ENCODE peak calls at places on chromosomes 2 and 18, in seven cellular contexts. One of them, this sample, is unnamed.

GRCh38 chr2:96225016-96225533 is 16.4 kb upstream of the STARD7 start:
- DNase-seq in fibroblast of pulmonary artery: no peak
- DNase-seq in B cell: peak
- DNase-seq in endothelial cell of umbilical vein: no peak
- DNase-seq in GM12878: peak
- DNase-seq in heart right ventricle: no peak
- DNase-seq in heart left ventricle: no peak
- DNase-seq in this sample: no peak

GRCh38 chr2:12718662-12719399 is 2.1 kb downstream of the TRIB2 start:
- DNase-seq in B cell: peak
- DNase-seq in endothelial cell of umbilical vein: peak
- DNase-seq in heart right ventricle: no peak
- DNase-seq in fibroblast of pulmonary artery: peak
- DNase-seq in GM12878: no peak
- DNase-seq in heart left ventricle: no peak
- DNase-seq in this sample: no peak

GRCh38 chr2:181876614-181877063 is 14.9 kb upstream of the ITPRID2 start:
- DNase-seq in endothelial cell of umbilical vein: peak
- DNase-seq in GM12878: no peak
- DNase-seq in fibroblast of pulmonary artery: peak
- DNase-seq in heart right ventricle: no peak
- DNase-seq in heart left ventricle: no peak
- DNase-seq in B cell: no peak
- DNase-seq in this sample: no peak

GRCh38 chr2:40412456-40412855 is 39.4 kb downstream of the SLC8A1 start:
- DNase-seq in fibroblast of pulmonary artery: no peak
- DNase-seq in B cell: no peak
- DNase-seq in GM12878: no peak
- DNase-seq in heart right ventricle: no peak
- DNase-seq in endothelial cell of umbilical vein: no peak
- DNase-seq in heart left ventricle: no peak
- DNase-seq in this sample: no peak

GRCh38 chr18:70249118-70249517 is 39.7 kb upstream of the SOCS6 start:
- DNase-seq in fibroblast of pulmonary artery: no peak
- DNase-seq in endothelial cell of umbilical vein: no peak
- DNase-seq in B cell: no peak
- DNase-seq in GM12878: no peak
- DNase-seq in heart left ventricle: no peak
- DNase-seq in heart right ventricle: no peak
- DNase-seq in this sample: no peak

GRCh38 chr2:71313-72035 is 25.2 kb upstream of the FAM110C start:
- DNase-seq in endothelial cell of umbilical vein: no peak
- DNase-seq in B cell: no peak
- DNase-seq in fibroblast of pulmonary artery: no peak
- DNase-seq in GM12878: no peak
- DNase-seq in heart left ventricle: no peak
- DNase-seq in heart right ventricle: no peak
- DNase-seq in this sample: no peak

GRCh38 chr2:2563309-2563860 is 232.3 kb upstream of the MYT1L start:
- DNase-seq in heart right ventricle: no peak
- DNase-seq in heart left ventricle: no peak
- DNase-seq in B cell: no peak
- DNase-seq in GM12878: no peak
- DNase-seq in endothelial cell of umbilical vein: no peak
- DNase-seq in fibroblast of pulmonary artery: no peak
- DNase-seq in this sample: no peak

GRCh38 chr2:135657806-135658582 is 83.7 kb upstream of the UBXN4 start:
- DNase-seq in heart right ventricle: no peak
- DNase-seq in B cell: no peak
- DNase-seq in heart left ventricle: no peak
- DNase-seq in fibroblast of pulmonary artery: no peak
- DNase-seq in GM12878: peak
- DNase-seq in endothelial cell of umbilical vein: no peak
- DNase-seq in this sample: no peak

GRCh38 chr18:55641501-55641900 is 53.5 kb upstream of the TCF4 start:
- DNase-seq in endothelial cell of umbilical vein: no peak
- DNase-seq in B cell: no peak
- DNase-seq in heart right ventricle: no peak
- DNase-seq in fibroblast of pulmonary artery: peak
- DNase-seq in GM12878: no peak
- DNase-seq in heart left ventricle: no peak
- DNase-seq in this sample: no peak

DNA sequence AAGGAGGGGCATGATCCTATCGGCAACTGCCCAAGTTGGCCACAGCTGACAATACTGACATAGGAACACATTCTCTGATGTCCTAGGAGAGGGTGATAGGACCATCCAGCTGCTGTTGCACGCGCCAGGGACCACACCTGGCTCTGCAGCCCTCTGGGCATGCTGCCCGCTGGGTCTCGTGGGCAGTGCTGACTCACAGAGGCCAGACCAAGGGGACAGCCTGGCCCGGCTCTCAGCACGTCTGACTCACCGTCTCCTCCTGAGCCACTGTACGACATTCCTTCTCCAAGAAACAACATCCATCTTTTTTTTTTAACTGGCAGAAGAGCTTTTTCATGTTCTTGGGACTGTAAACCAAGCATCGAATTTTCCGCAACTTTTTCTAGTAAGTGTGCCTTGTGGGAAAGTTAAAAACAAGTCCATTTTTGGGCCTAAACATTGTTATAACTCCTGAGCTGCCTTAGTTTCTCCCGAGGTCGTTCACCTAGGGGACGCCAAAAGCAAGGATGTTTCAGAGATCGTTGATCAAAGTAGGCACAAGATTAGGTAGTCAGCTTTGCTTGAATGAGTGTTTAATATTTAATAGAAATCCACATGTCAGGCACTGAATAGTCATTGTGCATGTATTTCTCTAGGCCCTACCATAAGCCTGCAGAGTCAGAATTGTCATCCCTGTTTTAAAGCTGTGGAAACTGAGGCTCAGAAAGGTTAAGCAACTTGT is 100.3 kb downstream of the TTC32 start:
- DNase-seq in GM12878: no peak
- DNase-seq in endothelial cell of umbilical vein: peak
- DNase-seq in heart left ventricle: peak
- DNase-seq in B cell: no peak
- DNase-seq in heart right ventricle: peak
- DNase-seq in fibroblast of pulmonary artery: peak
- DNase-seq in this sample: peak
- TF ChIP-seq CTCF in GM12878: no peak
- TF ChIP-seq CTCF in endothelial cell of umbilical vein: no peak
- TF ChIP-seq CTCF in heart left ventricle: no peak
- TF ChIP-seq CTCF in B cell: no peak
- TF ChIP-seq CTCF in heart right ventricle: no peak
- TF ChIP-seq CTCF in fibroblast of pulmonary artery: no peak
- TF ChIP-seq CTCF in this sample: no peak

GRCh38 chr18:33205777-33206176 is 234.7 kb downstream of the CCDC178 start:
- DNase-seq in heart right ventricle: no peak
- DNase-seq in fibroblast of pulmonary artery: no peak
- DNase-seq in endothelial cell of umbilical vein: no peak
- DNase-seq in B cell: no peak
- DNase-seq in heart left ventricle: no peak
- DNase-seq in GM12878: no peak
- DNase-seq in this sample: no peak

GRCh38 chr18:33212363-33212762 is 228.2 kb downstream of the CCDC178 start:
- DNase-seq in fibroblast of pulmonary artery: no peak
- DNase-seq in heart right ventricle: no peak
- DNase-seq in B cell: no peak
- DNase-seq in endothelial cell of umbilical vein: no peak
- DNase-seq in GM12878: no peak
- DNase-seq in heart left ventricle: no peak
- DNase-seq in this sample: no peak

DNA sequence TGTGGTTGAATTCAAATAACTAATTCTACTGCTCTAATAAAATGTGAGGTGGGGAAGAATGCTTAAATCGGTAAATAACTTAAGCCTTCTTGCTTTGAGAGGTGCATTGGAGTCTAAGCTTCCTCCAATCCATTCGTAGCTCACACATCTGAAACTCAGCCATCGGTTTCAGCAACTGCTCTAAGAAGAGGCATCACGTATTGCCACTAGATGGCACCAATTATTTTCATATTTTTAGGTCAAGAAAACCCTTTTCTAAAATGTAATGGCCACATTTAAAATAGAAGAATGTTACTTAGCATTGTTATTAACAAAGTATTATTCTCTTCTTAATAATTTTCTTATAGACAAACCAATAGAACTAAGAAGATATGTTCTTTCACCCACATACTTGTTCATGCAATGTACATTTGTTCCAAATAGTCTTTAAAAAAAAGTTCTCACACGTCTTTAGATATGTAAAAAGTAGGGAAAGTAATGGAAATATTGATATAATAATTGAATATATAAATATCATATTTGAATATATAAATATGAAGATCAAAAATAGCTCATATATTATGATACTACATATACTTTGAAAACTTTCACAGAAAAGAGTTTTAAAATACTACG is 229.8 kb downstream of the CCDC178 start:
- DNase-seq in GM12878: no peak
- DNase-seq in heart right ventricle: no peak
- DNase-seq in B cell: no peak
- DNase-seq in heart left ventricle: no peak
- DNase-seq in fibroblast of pulmonary artery: peak
- DNase-seq in endothelial cell of umbilical vein: peak
- DNase-seq in this sample: no peak
- TF ChIP-seq CTCF in GM12878: peak
- TF ChIP-seq CTCF in heart right ventricle: no peak
- TF ChIP-seq CTCF in B cell: peak
- TF ChIP-seq CTCF in heart left ventricle: peak
- TF ChIP-seq CTCF in fibroblast of pulmonary artery: peak
- TF ChIP-seq CTCF in endothelial cell of umbilical vein: peak
- TF ChIP-seq CTCF in this sample: no peak

GRCh38 chr18:8359076-8359475 is 250.2 kb upstream of the RAB12 start:
- DNase-seq in B cell: no peak
- DNase-seq in endothelial cell of umbilical vein: no peak
- DNase-seq in heart right ventricle: no peak
- DNase-seq in heart left ventricle: no peak
- DNase-seq in GM12878: no peak
- DNase-seq in fibroblast of pulmonary artery: no peak
- DNase-seq in this sample: no peak
- TF ChIP-seq CTCF in B cell: no peak
- TF ChIP-seq CTCF in endothelial cell of umbilical vein: no peak
- TF ChIP-seq CTCF in heart right ventricle: no peak
- TF ChIP-seq CTCF in heart left ventricle: no peak
- TF ChIP-seq CTCF in GM12878: no peak
- TF ChIP-seq CTCF in fibroblast of pulmonary artery: no peak
- TF ChIP-seq CTCF in this sample: no peak

GRCh38 chr2:217897816-217898806 is 104.7 kb downstream of the TNS1 start:
- DNase-seq in heart left ventricle: no peak
- DNase-seq in GM12878: no peak
- DNase-seq in endothelial cell of umbilical vein: no peak
- DNase-seq in B cell: no peak
- DNase-seq in heart right ventricle: no peak
- DNase-seq in fibroblast of pulmonary artery: no peak
- DNase-seq in this sample: no peak

GRCh38 chr2:217900010-217900779 is 102.6 kb downstream of the TNS1 start:
- DNase-seq in heart right ventricle: no peak
- DNase-seq in endothelial cell of umbilical vein: no peak
- DNase-seq in fibroblast of pulmonary artery: no peak
- DNase-seq in GM12878: no peak
- DNase-seq in heart left ventricle: no peak
- DNase-seq in B cell: no peak
- DNase-seq in this sample: no peak

GRCh38 chr2:217895070-217895635 is 107.6 kb downstream of the TNS1 start:
- DNase-seq in heart left ventricle: no peak
- DNase-seq in endothelial cell of umbilical vein: no peak
- DNase-seq in fibroblast of pulmonary artery: no peak
- DNase-seq in B cell: no peak
- DNase-seq in heart right ventricle: no peak
- DNase-seq in GM12878: no peak
- DNase-seq in this sample: no peak

GRCh38 chr2:217899231-217900009 is 103.4 kb downstream of the TNS1 start:
- DNase-seq in B cell: no peak
- DNase-seq in heart left ventricle: no peak
- DNase-seq in fibroblast of pulmonary artery: peak
- DNase-seq in GM12878: no peak
- DNase-seq in endothelial cell of umbilical vein: no peak
- DNase-seq in heart right ventricle: no peak
- DNase-seq in this sample: no peak

DNA sequence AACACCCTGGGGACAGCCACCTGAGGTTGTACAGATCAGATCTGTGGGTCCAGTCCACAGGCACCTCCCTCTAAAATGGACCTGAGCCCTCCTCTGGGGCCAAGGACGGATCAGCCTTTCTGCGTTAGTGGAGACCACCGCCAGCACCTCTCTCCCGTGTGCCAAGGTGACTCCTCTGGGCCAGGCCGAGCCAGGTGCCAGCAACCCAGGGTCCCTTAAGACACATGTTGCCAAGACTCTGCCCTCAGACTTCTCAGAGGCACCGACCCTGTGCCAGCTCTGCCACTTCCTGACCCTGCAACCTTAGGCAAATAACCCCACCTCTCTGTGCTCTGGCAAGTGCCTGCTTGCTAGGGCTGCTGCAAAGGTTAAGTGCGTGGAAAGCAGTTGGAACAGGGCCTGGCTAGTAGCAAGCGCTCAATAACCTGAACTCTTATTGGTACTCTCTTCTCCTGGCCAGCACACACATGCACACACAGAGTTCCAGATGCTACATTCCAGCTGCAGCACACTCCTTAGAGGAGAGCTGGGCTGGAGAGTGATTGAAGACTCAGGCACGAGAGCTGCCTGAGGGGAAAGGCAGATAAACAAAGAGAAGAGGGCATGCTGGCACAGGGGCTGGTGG is 105.6 kb downstream of the TNS1 start:
- DNase-seq in heart left ventricle: no peak
- DNase-seq in heart right ventricle: no peak
- DNase-seq in GM12878: no peak
- DNase-seq in fibroblast of pulmonary artery: no peak
- DNase-seq in B cell: no peak
- DNase-seq in endothelial cell of umbilical vein: no peak
- DNase-seq in this sample: no peak
- TF ChIP-seq CTCF in heart left ventricle: no peak
- TF ChIP-seq CTCF in heart right ventricle: no peak
- TF ChIP-seq CTCF in GM12878: no peak
- TF ChIP-seq CTCF in fibroblast of pulmonary artery: no peak
- TF ChIP-seq CTCF in B cell: no peak
- TF ChIP-seq CTCF in endothelial cell of umbilical vein: no peak
- TF ChIP-seq CTCF in this sample: no peak

DNA sequence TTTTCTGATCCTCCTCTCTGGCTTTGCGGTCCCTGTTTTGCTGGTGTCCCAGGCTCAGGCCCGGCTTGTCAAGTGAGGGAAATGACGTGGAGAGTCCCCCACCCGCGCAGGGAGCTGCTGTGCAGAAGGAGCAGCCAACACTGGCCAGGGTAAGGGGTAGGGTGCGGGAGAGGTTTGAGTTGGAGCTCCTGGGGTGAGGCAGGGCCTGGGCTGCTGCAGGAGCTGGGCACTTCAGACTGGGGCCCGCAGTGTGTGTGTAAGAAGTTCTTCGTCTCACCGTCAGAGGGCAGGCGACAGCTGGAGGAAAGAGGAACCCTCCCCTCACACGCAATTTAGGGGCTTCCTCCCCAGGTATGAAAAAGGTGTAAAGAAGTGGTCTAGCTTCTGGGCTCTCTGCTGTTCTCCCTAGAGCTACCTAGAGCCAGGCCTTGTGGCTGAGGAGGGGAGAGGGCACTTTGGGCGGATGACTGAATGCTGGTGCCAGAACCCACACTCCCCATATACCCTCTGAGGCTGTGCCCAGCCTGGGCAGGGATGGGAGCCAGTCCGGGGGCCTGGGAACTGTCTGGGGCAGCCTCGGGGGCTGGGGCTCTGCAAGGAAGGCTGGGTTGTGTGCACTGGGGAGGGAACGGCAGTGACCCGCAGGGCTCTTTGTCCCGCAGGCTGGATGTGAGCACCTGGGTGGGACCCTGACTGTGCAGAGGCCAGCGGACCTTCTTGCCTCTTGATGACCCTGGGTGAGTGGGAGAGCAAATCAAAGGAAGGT is 11.8 kb downstream of the CELF4 start:
- DNase-seq in endothelial cell of umbilical vein: no peak
- DNase-seq in heart left ventricle: no peak
- DNase-seq in B cell: no peak
- DNase-seq in fibroblast of pulmonary artery: no peak
- DNase-seq in GM12878: no peak
- DNase-seq in heart right ventricle: no peak
- DNase-seq in this sample: no peak
- TF ChIP-seq CTCF in endothelial cell of umbilical vein: no peak
- TF ChIP-seq CTCF in heart left ventricle: peak
- TF ChIP-seq CTCF in B cell: no peak
- TF ChIP-seq CTCF in fibroblast of pulmonary artery: peak
- TF ChIP-seq CTCF in GM12878: peak
- TF ChIP-seq CTCF in heart right ventricle: no peak
- TF ChIP-seq CTCF in this sample: no peak